ENCODE peak calls at places on chromosomes 13 and 19, in six cellular contexts. One of them, this sample, is unnamed.

GRCh38 chr13:72004236-72004635 is 137.2 kb upstream of the DACH1 start:
- DNase-seq in GM18507: no peak
- DNase-seq in stromal cell of bone marrow: no peak
- DNase-seq in GM19239: no peak
- DNase-seq in brain microvascular endothelial cell: no peak
- DNase-seq in HT1080: no peak
- DNase-seq in this sample: no peak

GRCh38 chr13:109000207-109000606 is 370.8 kb downstream of the MYO16 start:
- DNase-seq in GM18507: no peak
- DNase-seq in stromal cell of bone marrow: no peak
- DNase-seq in GM19239: no peak
- DNase-seq in brain microvascular endothelial cell: no peak
- DNase-seq in HT1080: no peak
- DNase-seq in this sample: no peak

GRCh38 chr13:81676008-81676407 is 1335.1 kb upstream of the SPRY2 start:
- DNase-seq in GM18507: no peak
- DNase-seq in stromal cell of bone marrow: no peak
- DNase-seq in GM19239: no peak
- DNase-seq in brain microvascular endothelial cell: no peak
- DNase-seq in HT1080: no peak
- DNase-seq in this sample: no peak

GRCh38 chr13:36193151-36193855 is 21.1 kb downstream of the SOHLH2 start:
- DNase-seq in GM18507: no peak
- DNase-seq in stromal cell of bone marrow: peak
- DNase-seq in GM19239: no peak
- DNase-seq in brain microvascular endothelial cell: peak
- DNase-seq in HT1080: peak
- DNase-seq in this sample: peak

GRCh38 chr13:46403851-46404731 is 17.0 kb upstream of the RUBCNL start:
- DNase-seq in GM18507: no peak
- DNase-seq in stromal cell of bone marrow: no peak
- DNase-seq in GM19239: no peak
- DNase-seq in brain microvascular endothelial cell: no peak
- DNase-seq in HT1080: no peak
- DNase-seq in this sample: no peak

GRCh38 chr19:54316746-54317107 is 3.8 kb upstream of the LILRA5 start:
- DNase-seq in GM18507: no peak
- DNase-seq in stromal cell of bone marrow: no peak
- DNase-seq in GM19239: no peak
- DNase-seq in brain microvascular endothelial cell: no peak
- DNase-seq in HT1080: peak
- DNase-seq in this sample: peak

GRCh38 chr19:3618144-3618810 is 8.3 kb downstream of the CACTIN start:
- DNase-seq in GM18507: peak
- DNase-seq in stromal cell of bone marrow: peak
- DNase-seq in GM19239: peak
- DNase-seq in brain microvascular endothelial cell: no peak
- DNase-seq in HT1080: peak
- DNase-seq in this sample: no peak

GRCh38 chr19:5828661-5829566 is 10.6 kb downstream of the FUT6 start:
- DNase-seq in GM18507: no peak
- DNase-seq in stromal cell of bone marrow: no peak
- DNase-seq in GM19239: peak
- DNase-seq in brain microvascular endothelial cell: no peak
- DNase-seq in HT1080: no peak
- DNase-seq in this sample: peak

GRCh38 chr19:39398297-39398864 is 7.2 kb downstream of the MED29 start:
- DNase-seq in GM18507: no peak
- DNase-seq in stromal cell of bone marrow: peak
- DNase-seq in GM19239: no peak
- DNase-seq in brain microvascular endothelial cell: peak
- DNase-seq in HT1080: peak
- DNase-seq in this sample: no peak